ENCODE peak calls at places on chromosomes 12 and 14, in nine cellular contexts. T is heart right ventricle; Y is PC-9; A is neural progenitor cell; Q is CD4-positive, alpha-beta memory T cell; F is tibial nerve; R is adrenal gland; N is stomach; B is endothelial cell of umbilical vein. K is an unnamed sample.
A peak's percentile ranks its signal among the peaks of the same experiment; 100 is the strongest.

GRCh38 chr14:54683882-54684794 is 117.2 kb downstream of the SAMD4A start:
- DNase-seq in T (peak; percentile 55), Y (peak; percentile 69), A (peak; percentile 58), Q (no peak), F (no peak), R (peak; percentile 26), N (no peak), B (peak; percentile 81), K (no peak)

GRCh38 chr14:96699666-96700065 is 97.5 kb upstream of the VRK1 start:
- DNase-seq in T (no peak), Y (no peak), A (no peak), Q (no peak), F (no peak), R (no peak), N (no peak), B (no peak), K (no peak)

GRCh38 chr14:101729382-101729781 is 32.1 kb upstream of the PPP2R5C start:
- DNase-seq in T (no peak), Y (peak; percentile 31), A (no peak), Q (no peak), F (no peak), R (no peak), N (no peak), B (no peak), K (no peak)

GRCh38 chr12:28209782-28210181 is 19.5 kb downstream of the CCDC91 start:
- DNase-seq in T (no peak), Y (no peak), A (peak; percentile 39), Q (no peak), F (no peak), R (no peak), N (no peak), B (no peak), K (no peak)

GRCh38 chr14:58104808-58105207 is 47.2 kb downstream of the ARMH4 start:
- DNase-seq in T (no peak), Y (peak; percentile 71), A (no peak), Q (no peak), F (no peak), R (no peak), N (no peak), B (peak; percentile 42), K (no peak)

GRCh38 chr14:104036250-104036649 is 49.2 kb upstream of the ASPG start:
- DNase-seq in T (no peak), Y (no peak), A (no peak), Q (no peak), F (no peak), R (no peak), N (no peak), B (no peak), K (no peak)

GRCh38 chr14:76577837-76578236 is 183.4 kb upstream of the VASH1 start:
- DNase-seq in T (no peak), Y (no peak), A (no peak), Q (no peak), F (no peak), R (no peak), N (no peak), B (no peak), K (no peak)

GRCh38 chr12:31868980-31869379 is 90.2 kb upstream of the RESF1 start:
- DNase-seq in T (peak; percentile 69), Y (no peak), A (no peak), Q (no peak), F (no peak), R (peak; percentile 89), N (peak; percentile 52), B (peak; percentile 69), K (no peak)

GRCh38 chr12:885701-886100 is 63.8 kb downstream of the RAD52 start:
- DNase-seq in T (no peak), Y (no peak), A (no peak), Q (no peak), F (no peak), R (no peak), N (no peak), B (no peak), K (no peak)

GRCh38 chr14:105980224-105980623 is 453.8 kb downstream of the TMEM121 start:
- DNase-seq in T (no peak), Y (no peak), A (no peak), Q (no peak), F (no peak), R (no peak), N (no peak), B (no peak), K (no peak)

GRCh38 chr12:127383281-127383680 is 883.7 kb upstream of the TMEM132C start:
- DNase-seq in T (no peak), Y (no peak), A (no peak), Q (no peak), F (no peak), R (no peak), N (no peak), B (no peak), K (no peak)

GRCh38 chr14:104076743-104077142 is 8.8 kb upstream of the ASPG start:
- DNase-seq in T (no peak), Y (no peak), A (no peak), Q (peak; percentile 52), F (no peak), R (no peak), N (no peak), B (no peak), K (peak; percentile 25)

GRCh38 chr14:38207342-38207741 is 362 bp upstream of the SSTR1 start:
- DNase-seq in T (no peak), Y (no peak), A (peak; percentile 10), Q (no peak), F (no peak), R (no peak), N (no peak), B (peak; percentile 46), K (no peak)
- H3K27ac ChIP-seq in T (no peak overlapping the region), Y (no peak overlapping the region), A (no peak overlapping the region), Q (no peak overlapping the region), F (no peak overlapping the region), R (no peak overlapping the region), N (peak overlapping the region; percentile 90), B (no peak overlapping the region), K (no peak overlapping the region)

DNA sequence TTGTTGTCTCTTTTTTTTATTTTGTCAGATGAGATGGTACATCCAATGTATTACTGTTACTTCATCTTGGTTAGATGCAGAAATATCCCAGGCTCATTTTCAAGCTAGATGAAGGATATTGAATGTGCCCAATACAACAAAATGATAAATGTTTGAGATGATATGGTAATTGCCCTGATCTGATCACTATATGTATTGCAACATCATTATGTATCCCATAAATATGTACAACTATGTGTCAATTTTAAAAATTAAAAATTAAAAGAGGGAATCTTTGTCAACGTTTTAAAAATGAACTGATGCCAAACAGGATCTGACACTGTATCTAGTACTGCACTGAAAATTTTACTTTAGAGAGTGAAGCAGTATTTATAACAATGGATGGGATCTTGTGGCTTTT is 78.5 kb downstream of the PPM1H start:
- DNase-seq in T (no peak), Y (no peak), A (no peak), Q (no peak), F (no peak), R (no peak), N (no peak), B (no peak), K (no peak)
- H3K4me3 ChIP-seq in T (no peak overlapping the region), Y (no peak overlapping the region), A (no peak overlapping the region), Q (no peak overlapping the region), F (no peak overlapping the region), R (no peak overlapping the region), N (no peak overlapping the region), B (no peak overlapping the region), K (no peak overlapping the region)

GRCh38 chr12:123148223-123148622 is 2.7 kb downstream of the PITPNM2 start:
- DNase-seq in T (no peak), Y (no peak), A (no peak), Q (no peak), F (no peak), R (no peak), N (no peak), B (no peak), K (no peak)
- H3K27me3 ChIP-seq in T (no peaks in the 10 kb centered on the region), Y (no peaks in the 10 kb centered on the region), A (peaks cover 53% of the 10 kb centered on the region), Q (no peaks in the 10 kb centered on the region), F (no peaks in the 10 kb centered on the region), R (no peaks in the 10 kb centered on the region), N (peaks cover 9% of the 10 kb centered on the region), B (no peaks in the 10 kb centered on the region), K (no peaks in the 10 kb centered on the region)

GRCh38 chr14:39440975-39441374 is 8.7 kb upstream of the FBXO33 start:
- DNase-seq in T (no peak), Y (no peak), A (no peak), Q (no peak), F (no peak), R (no peak), N (no peak), B (no peak), K (no peak)
- H3K27ac ChIP-seq in T (no peak overlapping the region), Y (no peak overlapping the region), A (no peak overlapping the region), Q (no peak overlapping the region), F (no peak overlapping the region), R (no peak overlapping the region), N (no peak overlapping the region), B (no peak overlapping the region), K (no peak overlapping the region)

DNA sequence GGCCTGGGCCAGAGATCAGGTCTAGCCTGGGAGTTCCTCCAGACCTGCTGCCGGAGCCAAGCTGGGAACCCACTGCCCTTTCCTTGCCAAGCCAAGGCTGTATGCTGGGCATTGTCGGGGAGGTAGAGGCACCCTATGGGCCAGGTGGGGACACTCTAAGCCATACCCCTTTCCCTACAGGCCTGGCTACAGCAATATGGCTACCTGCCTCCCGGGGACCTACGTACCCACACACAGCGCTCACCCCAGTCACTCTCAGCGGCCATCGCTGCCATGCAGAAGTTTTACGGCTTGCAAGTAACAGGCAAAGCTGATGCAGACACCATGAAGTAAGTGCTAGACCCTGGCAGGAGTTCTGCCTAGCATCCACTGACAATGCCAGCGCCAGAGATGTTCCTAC is 4.9 kb downstream of the MMP14 start:
- DNase-seq in T (no peak), Y (no peak), A (no peak), Q (no peak), F (no peak), R (no peak), N (no peak), B (no peak), K (no peak)
- H3K4me3 ChIP-seq in T (no peak overlapping the region), Y (no peak overlapping the region), A (no peak overlapping the region), Q (no peak overlapping the region), F (no peak overlapping the region), R (no peak overlapping the region), N (no peak overlapping the region), B (no peak overlapping the region), K (no peak overlapping the region)

GRCh38 chr12:13094349-13094748 is 9.1 kb downstream of the GSG1 start:
- DNase-seq in T (no peak), Y (peak; percentile 88), A (no peak), Q (no peak), F (no peak), R (no peak), N (no peak), B (peak; percentile 30), K (no peak)

GRCh38 chr12:13093191-13093849 is 10.1 kb downstream of the GSG1 start:
- DNase-seq in T (no peak), Y (peak; percentile 80), A (no peak), Q (no peak), F (no peak), R (no peak), N (no peak), B (no peak), K (no peak)

GRCh38 chr12:13093850-13094225 is 9.6 kb downstream of the GSG1 start:
- DNase-seq in T (no peak), Y (no peak), A (no peak), Q (no peak), F (no peak), R (no peak), N (no peak), B (peak; percentile 29), K (no peak)

GRCh38 chr12:13097526-13097925 is 5.9 kb downstream of the GSG1 start:
- DNase-seq in T (no peak), Y (no peak), A (no peak), Q (no peak), F (no peak), R (no peak), N (no peak), B (no peak), K (no peak)

GRCh38 chr12:13095266-13095995 is 8.0 kb downstream of the GSG1 start:
- DNase-seq in T (no peak), Y (no peak), A (no peak), Q (no peak), F (no peak), R (no peak), N (no peak), B (no peak), K (no peak)
- H3K27me3 ChIP-seq in T (no peaks in the 10 kb centered on the region), Y (no peaks in the 10 kb centered on the region), A (no peaks in the 10 kb centered on the region), Q (no peaks in the 10 kb centered on the region), F (no peaks in the 10 kb centered on the region), R (peaks cover 3% of the 10 kb centered on the region), N (no peaks in the 10 kb centered on the region), B (no peaks in the 10 kb centered on the region), K (no peaks in the 10 kb centered on the region)